ENCODE peak calls at places on chromosome 12, in four cellular contexts. M, N, E and Q are unnamed samples.

GRCh38 chr12:64400041-64400440 is 4.2 kb upstream of the XPOT start:
- DNase-seq in M (no peak), N (no peak), E (peak; percentile 62), Q (no peak)

GRCh38 chr12:124039276-124039675 is 66.3 kb downstream of the ZNF664 start:
- DNase-seq in M (no peak), N (no peak), E (no peak), Q (no peak)

GRCh38 chr12:125518074-125518473 is 452.8 kb downstream of the AACS start:
- DNase-seq in M (no peak), N (no peak), E (no peak), Q (no peak)

GRCh38 chr12:128961308-128961923 is 108.1 kb downstream of the GLT1D1 start:
- DNase-seq in M (no peak), N (no peak), E (no peak), Q (no peak)

GRCh38 chr12:116718578-116719454 is 19.1 kb downstream of the SPRING1 start:
- DNase-seq in M (no peak), N (no peak), E (no peak), Q (no peak)

GRCh38 chr12:64585085-64585484 is 25.2 kb upstream of the RASSF3 start:
- DNase-seq in M (no peak), N (peak; percentile 48), E (no peak), Q (no peak)

GRCh38 chr12:111410229-111411186 is 4.8 kb downstream of the SH2B3 start:
- DNase-seq in M (no peak), N (no peak), E (no peak), Q (no peak)

GRCh38 chr12:55647027-55647426 is 10.3 kb downstream of the OR10P1 start:
- DNase-seq in M (no peak), N (no peak), E (no peak), Q (no peak)

GRCh38 chr12:117875652-117876491 is 92.9 kb downstream of the KSR2 start:
- DNase-seq in M (no peak), N (peak; percentile 53), E (peak; percentile 13), Q (no peak)

GRCh38 chr12:71938728-71939385 is at the start of gene TPH2:
- DNase-seq in M (no peak), N (peak; percentile 48), E (peak; percentile 53), Q (no peak)

GRCh38 chr12:63075376-63076000 is 75.5 kb downstream of the AVPR1A start:
- DNase-seq in M (no peak), N (no peak), E (no peak), Q (no peak)

GRCh38 chr12:111268738-111269572 is 99.9 kb downstream of the PHETA1 start:
- DNase-seq in M (no peak), N (no peak), E (peak; percentile 10), Q (no peak)

GRCh38 chr12:29428630-29429029 is 47.7 kb upstream of the ERGIC2 start:
- DNase-seq in M (no peak), N (no peak), E (no peak), Q (no peak)

GRCh38 chr12:88993655-88994054 is 358.6 kb downstream of the DUSP6 start:
- DNase-seq in M (no peak), N (no peak), E (peak; percentile 21), Q (no peak)

GRCh38 chr12:1398673-1399072 is 195.7 kb downstream of the FBXL14 start:
- DNase-seq in M (no peak), N (no peak), E (peak; percentile 11), Q (no peak)

GRCh38 chr12:82608706-82609105 is 78.0 kb upstream of the TMTC2 start:
- DNase-seq in M (no peak), N (no peak), E (no peak), Q (no peak)

GRCh38 chr12:213527-213932 is 427 bp downstream of the SLC6A12 start:
- DNase-seq in M (no peak), N (no peak), E (no peak), Q (no peak)

GRCh38 chr12:1657616-1658167 is 28.7 kb downstream of the WNT5B start:
- DNase-seq in M (no peak), N (no peak), E (no peak), Q (no peak)

GRCh38 chr12:53983580-53984572 is 1.1 kb upstream of the HOXC10 start:
- DNase-seq in M (no peak), N (no peak), E (no peak), Q (no peak)

GRCh38 chr12:12461923-12462315 is 100.7 kb downstream of the DUSP16 start:
- DNase-seq in M (no peak), N (no peak), E (peak; percentile 71), Q (no peak)

GRCh38 chr12:59936546-59936945 is 340.7 kb downstream of the SLC16A7 start:
- DNase-seq in M (no peak), N (no peak), E (no peak), Q (no peak)

GRCh38 chr12:88185279-88185678 is 43.2 kb downstream of the TMTC3 start:
- DNase-seq in M (no peak), N (no peak), E (no peak), Q (no peak)

GRCh38 chr12:110661337-110661972 is 27.5 kb downstream of the HVCN1 start:
- DNase-seq in M (no peak), N (peak; percentile 68), E (peak; percentile 62), Q (peak; percentile 71)

GRCh38 chr12:52903855-52904508 is 894 bp downstream of the KRT8 start:
- DNase-seq in M (no peak), N (peak; percentile 59), E (peak; percentile 48), Q (no peak)
- H3K4me3 ChIP-seq in M (peak overlapping the region; percentile 84), N (peak overlapping the region; percentile 24), E (peak overlapping the region; percentile 32), Q (peak overlapping the region; percentile 49)

DNA sequence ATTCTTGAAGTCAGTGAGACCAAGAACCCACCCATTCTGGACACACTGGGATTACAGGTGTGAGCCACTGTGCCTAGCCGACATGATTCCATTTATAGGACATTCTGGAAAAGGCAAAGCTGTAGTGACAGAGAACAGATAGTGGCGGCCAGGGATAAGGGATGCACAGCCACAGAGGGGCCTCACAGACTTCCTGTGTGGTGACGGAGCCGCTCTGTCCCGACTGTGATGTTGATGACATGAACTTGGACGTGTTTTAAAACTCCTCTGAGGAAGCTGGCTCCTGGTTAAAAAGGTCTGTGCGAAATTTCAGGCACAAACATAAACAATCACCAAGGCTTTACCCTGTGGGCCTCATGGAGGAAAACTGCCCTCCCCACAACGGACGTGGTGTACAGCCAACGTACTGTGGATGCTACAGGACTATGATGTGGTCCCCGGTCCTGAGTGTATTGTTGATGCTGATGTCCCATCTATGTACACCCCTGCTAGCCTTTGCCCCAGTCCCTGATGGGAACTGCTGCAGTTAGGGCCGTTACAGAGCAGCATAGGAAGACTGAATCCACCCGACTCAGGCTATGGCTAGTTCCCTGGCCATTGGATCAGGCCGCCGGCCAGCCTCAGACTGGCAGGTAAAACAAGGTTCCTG is 15.9 kb downstream of the ZNF605 start:
- DNase-seq in M (no peak), N (no peak), E (no peak), Q (no peak)
- H3K9me3 ChIP-seq in M (peaks cover 71% of the 10 kb centered on the region), N (peaks cover 25% of the 10 kb centered on the region), E (peaks cover 67% of the 10 kb centered on the region), Q (peaks cover 21% of the 10 kb centered on the region)

GRCh38 chr12:48296586-48297396 is 53.9 kb downstream of the ZNF641 start:
- DNase-seq in M (peak; percentile 13), N (peak; percentile 86), E (peak; percentile 60), Q (peak; percentile 76)
- H3K27ac ChIP-seq in M (no peak overlapping the region), N (no peak overlapping the region), E (no peak overlapping the region), Q (peak overlapping the region; percentile 51)

GRCh38 chr12:98126637-98127335 is 388.6 kb upstream of the TMPO start:
- DNase-seq in M (no peak), N (no peak), E (no peak), Q (no peak)
- H3K4me3 ChIP-seq in M (no peak overlapping the region), N (no peak overlapping the region), E (no peak overlapping the region), Q (no peak overlapping the region)

GRCh38 chr12:108241961-108242360 is 97.2 kb downstream of the CMKLR1 start:
- DNase-seq in M (no peak), N (no peak), E (no peak), Q (no peak)
- H3K9me3 ChIP-seq in M (no peaks in the 10 kb centered on the region), N (no peaks in the 10 kb centered on the region), E (no peaks in the 10 kb centered on the region), Q (no peaks in the 10 kb centered on the region)

GRCh38 chr12:107681455-107681835 is 4.2 kb upstream of the PWP1 start:
- DNase-seq in M (no peak), N (no peak), E (no peak), Q (no peak)

GRCh38 chr12:107685360-107686248 is at the start of gene PWP1:
- DNase-seq in M (peak; percentile 93), N (peak; percentile 97), E (peak; percentile 98), Q (peak; percentile 95)

GRCh38 chr12:107681836-107682820 is 3.5 kb upstream of the PWP1 start:
- DNase-seq in M (no peak), N (no peak), E (no peak), Q (no peak)

GRCh38 chr12:107684990-107685359 is 624 bp upstream of the PWP1 start:
- DNase-seq in M (no peak), N (no peak), E (no peak), Q (no peak)

GRCh38 chr12:107684029-107684790 is 1.4 kb upstream of the PWP1 start:
- DNase-seq in M (no peak), N (no peak), E (peak; percentile 9), Q (no peak)
- H3K27ac ChIP-seq in M (no peak overlapping the region), N (no peak overlapping the region), E (no peak overlapping the region), Q (no peak overlapping the region)

DNA sequence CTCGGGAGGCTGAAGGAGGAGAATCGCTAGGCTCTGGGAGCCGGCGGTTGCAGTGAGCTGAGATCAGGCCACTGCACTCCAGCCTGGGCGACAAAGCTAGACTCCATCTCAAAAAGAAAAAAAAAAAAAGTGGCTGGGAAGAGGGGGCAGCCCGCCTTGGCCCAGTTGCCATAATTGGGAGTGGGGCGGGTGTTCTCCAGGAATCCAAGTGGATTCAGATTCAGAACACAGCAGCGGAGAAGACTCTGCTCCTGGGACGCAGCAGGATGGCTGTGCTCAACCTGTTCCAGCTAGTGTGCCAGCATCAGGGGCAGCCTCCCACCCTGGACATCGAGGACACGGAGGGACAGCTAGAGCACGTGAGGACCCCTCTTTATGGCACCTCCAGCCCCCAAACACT is 5.5 kb downstream of the CFAP73 start:
- DNase-seq in M (no peak), N (no peak), E (no peak), Q (no peak)
- H3K4me3 ChIP-seq in M (no peak overlapping the region), N (no peak overlapping the region), E (no peak overlapping the region), Q (no peak overlapping the region)

GRCh38 chr12:133235401-133236112 is at the start of gene ANHX:
- DNase-seq in M (no peak), N (no peak), E (no peak), Q (no peak)
- H3K9me3 ChIP-seq in M (no peaks in the 10 kb centered on the region), N (no peaks in the 10 kb centered on the region), E (peaks cover 50% of the 10 kb centered on the region), Q (peaks cover 19% of the 10 kb centered on the region)